ENCODE peak calls at places on chromosomes 4 and X, in six cellular contexts. D is stomach, Q is SK-N-SH, U is tibial nerve, L is A549, R is ovary. B is an unnamed sample.

GRCh38 chr4:169312690-169313422 is 42.1 kb upstream of the SH3RF1 start:
- DNase-seq in Q (no peak), L (no peak), U (no peak), R (no peak), D (no peak), B (no peak)

GRCh38 chr4:140233811-140234696 is 80.1 kb upstream of the MAML3 start:
- DNase-seq in L (no peak), D (no peak), R (no peak), Q (no peak), U (no peak), B (no peak)

GRCh38 chr4:109128589-109128988 is 173.9 kb downstream of the COL25A1 start:
- DNase-seq in U (no peak), Q (no peak), R (no peak), L (no peak), D (no peak), B (no peak)

GRCh38 chrX:1398431-1399340 is 6.8 kb upstream of the SLC25A6 start:
- DNase-seq in R (peak; percentile 23), Q (peak; percentile 12), U (no peak), L (no peak), D (no peak), B (no peak)

GRCh38 chrX:41419082-41419481 is 28.1 kb upstream of the NYX start:
- DNase-seq in L (no peak), Q (no peak), U (no peak), R (no peak), D (no peak), B (no peak)

GRCh38 chr4:54783402-54784110 is 125.8 kb downstream of the KIT start:
- DNase-seq in D (peak; percentile 44), L (no peak), R (no peak), U (no peak), Q (no peak), B (no peak)

GRCh38 chr4:38654273-38654672 is 9.7 kb upstream of the KLF3 start:
- DNase-seq in D (no peak), R (no peak), U (no peak), L (no peak), Q (no peak), B (peak; percentile 39)

GRCh38 chrX:56066016-56066415 is 166.1 kb upstream of the KLF8 start:
- DNase-seq in L (no peak), R (no peak), Q (no peak), U (no peak), D (no peak), B (no peak)

GRCh38 chrX:8755116-8755515 is 23.2 kb upstream of the ANOS1 start:
- DNase-seq in L (peak; percentile 33), R (no peak), Q (no peak), U (no peak), D (no peak), B (no peak)

GRCh38 chr4:151417766-151418376 is 8.9 kb downstream of the FHIP1A start:
- DNase-seq in U (no peak), Q (no peak), D (no peak), R (no peak), L (no peak), B (no peak)

GRCh38 chr4:99403380-99404194 is 31.6 kb downstream of the ADH7 start:
- DNase-seq in R (no peak), L (no peak), Q (no peak), D (no peak), U (no peak), B (no peak)

GRCh38 chr4:22668301-22668700 is 24.4 kb upstream of the GBA3 start:
- DNase-seq in U (no peak), D (no peak), Q (no peak), L (no peak), R (no peak), B (no peak)

GRCh38 chr4:78214078-78214477 is 157.0 kb downstream of the FRAS1 start:
- DNase-seq in L (no peak), R (no peak), D (no peak), U (no peak), Q (no peak), B (no peak)

GRCh38 chrX:107826286-107827136 is 845 bp downstream of the MID2 start:
- DNase-seq in U (peak; percentile 13), L (peak; percentile 56), Q (peak; percentile 63), D (peak; percentile 34), R (peak; percentile 39), B (no peak)

GRCh38 chrX:114152130-114152529 is 431.8 kb upstream of the HTR2C start:
- DNase-seq in D (no peak), R (no peak), U (no peak), L (peak; percentile 73), Q (no peak), B (no peak)

GRCh38 chrX:23251043-23251442 is 83.6 kb upstream of the PTCHD1 start:
- DNase-seq in U (no peak), Q (no peak), L (no peak), D (no peak), R (no peak), B (no peak)

GRCh38 chrX:69031971-69032391 is 133.3 kb downstream of the PJA1 start:
- DNase-seq in Q (no peak), D (no peak), U (no peak), L (no peak), R (no peak), B (peak; percentile 10)

GRCh38 chrX:72100051-72100755 is 31.5 kb downstream of the RTL5 start:
- DNase-seq in R (no peak), L (no peak), U (no peak), D (no peak), Q (no peak), B (no peak)

GRCh38 chr4:24632011-24632410 is 47.7 kb upstream of the DHX15 start:
- DNase-seq in R (no peak), U (no peak), L (no peak), D (no peak), Q (no peak), B (no peak)

GRCh38 chr4:121370729-121371325 is 10.0 kb downstream of the QRFPR start:
- DNase-seq in R (peak; percentile 31), D (peak; percentile 27), L (peak; percentile 23), U (peak; percentile 45), Q (peak; percentile 26), B (no peak)

GRCh38 chr4:186483656-186484055 is 71.7 kb downstream of the MTNR1A start:
- DNase-seq in L (no peak), D (no peak), R (no peak), Q (no peak), U (no peak), B (no peak)
- TF ChIP-seq CTCF in L (no peak), D (no peak), R (no peak), Q (no peak), U (no peak), B (no peak)

DNA sequence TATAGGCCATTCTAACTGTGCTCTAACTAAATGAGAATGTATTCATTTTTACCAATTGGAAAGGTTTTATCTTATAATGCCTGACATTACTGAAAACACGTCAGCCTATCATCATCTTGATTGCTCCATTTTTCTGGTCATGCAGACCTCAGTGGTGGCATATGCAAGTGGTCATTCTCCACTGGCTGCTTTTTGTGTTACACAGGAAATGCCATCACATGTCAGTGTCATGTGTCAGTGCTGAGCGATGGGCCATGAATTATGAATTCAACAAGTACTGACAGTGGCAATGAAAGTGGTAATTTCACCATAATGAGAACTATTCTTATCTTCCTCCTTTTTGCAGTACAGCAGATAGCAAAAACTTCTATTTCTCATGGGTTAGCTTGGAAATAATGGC is 190.5 kb downstream of the PACRGL start:
- DNase-seq in D (no peak), Q (no peak), L (no peak), R (no peak), U (no peak), B (no peak)
- TF ChIP-seq EP300 in D (no peak), Q (no peak), L (no peak), R (no peak), U (no peak), B (no peak)

GRCh38 chr4:174826660-174827059 is 2.4 kb downstream of the GLRA3 start:
- DNase-seq in U (no peak), Q (no peak), L (no peak), D (no peak), R (no peak), B (no peak)

GRCh38 chr4:174834477-174834876 is 5.4 kb upstream of the GLRA3 start:
- DNase-seq in L (no peak), R (no peak), Q (no peak), U (no peak), D (no peak), B (no peak)

GRCh38 chr4:174828845-174829701 is at the start of gene GLRA3:
- DNase-seq in U (no peak), Q (peak; percentile 79), L (peak; percentile 81), D (peak; percentile 36), R (peak; percentile 19), B (no peak)
- H3K4me3 ChIP-seq in U (no peak within 1 kb of the TSS), Q (peak within 1 kb of the TSS; percentile 43), L (peak within 1 kb of the TSS; percentile 63), D (peak within 1 kb of the TSS; percentile 40), R (no peak within 1 kb of the TSS), B (peak within 1 kb of the TSS; percentile 41)

GRCh38 chr4:41744572-41745291 is 3.8 kb downstream of the PHOX2B start:
- DNase-seq in R (no peak), D (no peak), U (no peak), Q (no peak), L (no peak), B (peak; percentile 62)

GRCh38 chr4:41746440-41747229 is 1.9 kb downstream of the PHOX2B start:
- DNase-seq in D (no peak), Q (peak; percentile 41), L (no peak), U (no peak), R (no peak), B (peak; percentile 84)

GRCh38 chr4:41746025-41746439 is 2.5 kb downstream of the PHOX2B start:
- DNase-seq in D (no peak), L (no peak), Q (no peak), U (no peak), R (no peak), B (no peak)

GRCh38 chr4:41747230-41748055 is 1.1 kb downstream of the PHOX2B start:
- DNase-seq in D (no peak), L (no peak), U (no peak), R (no peak), Q (peak; percentile 51), B (peak; percentile 88)

GRCh38 chr4:41745292-41746024 is 3.1 kb downstream of the PHOX2B start:
- DNase-seq in U (no peak), L (no peak), D (no peak), R (no peak), Q (peak; percentile 56), B (peak; percentile 34)
- TF ChIP-seq CTCF in U (no peak), L (no peak), D (no peak), R (no peak), Q (no peak), B (no peak)

GRCh38 chr4:84490663-84491062 is 8.4 kb downstream of the NKX6-1 start:
- DNase-seq in D (no peak), Q (no peak), U (no peak), R (no peak), L (no peak), B (no peak)
- TF ChIP-seq EP300 in D (no peak), Q (no peak), U (no peak), R (no peak), L (no peak), B (no peak)

B was measured in esophagus muscularis mucosa.